ENCODE peak calls at places on chromosomes 2 and 18, in six cellular contexts. T, E, U, S, G and D are unnamed samples.

GRCh38 chr2:233819884-233820765 is 34.2 kb downstream of the HJURP start:
- DNase-seq in T (no peak), E (no peak), U (no peak), S (no peak), G (no peak), D (no peak)

GRCh38 chr18:38576349-38576748 is 1010.8 kb upstream of the CELF4 start:
- DNase-seq in T (no peak), E (no peak), U (no peak), S (no peak), G (no peak), D (no peak)

GRCh38 chr2:105544591-105545377 is 145.9 kb upstream of the FHL2 start:
- DNase-seq in T (no peak), E (no peak), U (no peak), S (no peak), G (no peak), D (no peak)

GRCh38 chr2:150624001-150624401 is 136.5 kb upstream of the RND3 start:
- DNase-seq in T (no peak), E (no peak), U (no peak), S (no peak), G (peak; percentile 19), D (no peak)

GRCh38 chr18:1392046-1392445 is 487.4 kb downstream of the ADCYAP1 start:
- DNase-seq in T (peak; percentile 5), E (no peak), U (no peak), S (no peak), G (no peak), D (no peak)

GRCh38 chr2:157698430-157698829 is 69.8 kb upstream of the ACVR1C start:
- DNase-seq in T (no peak), E (no peak), U (no peak), S (no peak), G (no peak), D (no peak)

GRCh38 chr2:86661333-86661732 is 37.7 kb upstream of the RNF103 start:
- DNase-seq in T (no peak), E (no peak), U (no peak), S (peak; percentile 58), G (no peak), D (no peak)

GRCh38 chr2:206736935-206737334 is 18.7 kb upstream of the DYTN start:
- DNase-seq in T (no peak), E (no peak), U (no peak), S (no peak), G (no peak), D (no peak)

GRCh38 chr2:227106845-227107759 is 56.9 kb downstream of the COL4A4 start:
- DNase-seq in T (peak; percentile 73), E (no peak), U (peak; percentile 34), S (peak; percentile 54), G (no peak), D (no peak)

GRCh38 chr2:237290249-237290648 is 123.7 kb downstream of the COL6A3 start:
- DNase-seq in T (no peak), E (no peak), U (no peak), S (no peak), G (no peak), D (no peak)

GRCh38 chr2:128198666-128199065 is 107.7 kb downstream of the UGGT1 start:
- DNase-seq in T (no peak), E (no peak), U (no peak), S (no peak), G (no peak), D (no peak)

GRCh38 chr18:5628512-5629255 is 84.9 kb upstream of the EPB41L3 start:
- DNase-seq in T (no peak), E (peak; percentile 28), U (no peak), S (no peak), G (no peak), D (peak; percentile 25)

GRCh38 chr2:20012282-20013060 is at the start of gene MATN3:
- DNase-seq in T (peak; percentile 68), E (no peak), U (no peak), S (peak; percentile 20), G (no peak), D (peak; percentile 25)

GRCh38 chr2:26852405-26853348 is 4.7 kb downstream of the DPYSL5 start:
- DNase-seq in T (no peak), E (no peak), U (no peak), S (no peak), G (no peak), D (no peak)

GRCh38 chr2:56474412-56475158 is 290.8 kb downstream of the CCDC85A start:
- DNase-seq in T (no peak), E (no peak), U (no peak), S (no peak), G (no peak), D (no peak)

GRCh38 chr2:201450910-201451329 is 338 bp downstream of the TRAK2 start:
- DNase-seq in T (no peak), E (no peak), U (no peak), S (no peak), G (no peak), D (no peak)

GRCh38 chr2:240306185-240306584 is 129.3 kb upstream of the GPC1 start:
- DNase-seq in T (no peak), E (no peak), U (no peak), S (no peak), G (no peak), D (no peak)

GRCh38 chr2:127064642-127065250 is 42.2 kb downstream of the BIN1 start:
- DNase-seq in T (peak; percentile 83), E (peak; percentile 86), U (peak; percentile 43), S (peak; percentile 95), G (no peak), D (peak; percentile 84)
- TF ChIP-seq POLR2A in T (peak; percentile 49), E (no peak), U (no peak), S (peak; percentile 82), G (peak; percentile 62), D (peak; percentile 29)

GRCh38 chr2:238601433-238602222 is 174.9 kb downstream of the ASB1 start:
- DNase-seq in T (no peak), E (no peak), U (no peak), S (no peak), G (no peak), D (no peak)
- TF ChIP-seq POLR2AphosphoS5 in T (no peak), E (no peak), U (no peak), S (no peak), G (no peak), D (no peak)

GRCh38 chr2:235944591-235944990 is 223.6 kb downstream of the GBX2 start:
- DNase-seq in T (no peak), E (no peak), U (no peak), S (no peak), G (no peak), D (no peak)
- TF ChIP-seq TAF1 in T (no peak), E (no peak), U (no peak), S (no peak), G (no peak), D (no peak)

GRCh38 chr2:61149074-61149473 is 12.9 kb upstream of the C2orf74 start:
- DNase-seq in T (no peak), E (no peak), U (no peak), S (no peak), G (no peak), D (no peak)

GRCh38 chr2:61141151-61141550 is 20.8 kb upstream of the C2orf74 start:
- DNase-seq in T (no peak), E (no peak), U (no peak), S (no peak), G (no peak), D (no peak)

GRCh38 chr2:61145990-61146389 is 16.0 kb upstream of the C2orf74 start:
- DNase-seq in T (no peak), E (no peak), U (no peak), S (no peak), G (no peak), D (no peak)

GRCh38 chr2:61138859-61139258 is 23.1 kb upstream of the C2orf74 start:
- DNase-seq in T (no peak), E (no peak), U (no peak), S (no peak), G (no peak), D (no peak)

DNA sequence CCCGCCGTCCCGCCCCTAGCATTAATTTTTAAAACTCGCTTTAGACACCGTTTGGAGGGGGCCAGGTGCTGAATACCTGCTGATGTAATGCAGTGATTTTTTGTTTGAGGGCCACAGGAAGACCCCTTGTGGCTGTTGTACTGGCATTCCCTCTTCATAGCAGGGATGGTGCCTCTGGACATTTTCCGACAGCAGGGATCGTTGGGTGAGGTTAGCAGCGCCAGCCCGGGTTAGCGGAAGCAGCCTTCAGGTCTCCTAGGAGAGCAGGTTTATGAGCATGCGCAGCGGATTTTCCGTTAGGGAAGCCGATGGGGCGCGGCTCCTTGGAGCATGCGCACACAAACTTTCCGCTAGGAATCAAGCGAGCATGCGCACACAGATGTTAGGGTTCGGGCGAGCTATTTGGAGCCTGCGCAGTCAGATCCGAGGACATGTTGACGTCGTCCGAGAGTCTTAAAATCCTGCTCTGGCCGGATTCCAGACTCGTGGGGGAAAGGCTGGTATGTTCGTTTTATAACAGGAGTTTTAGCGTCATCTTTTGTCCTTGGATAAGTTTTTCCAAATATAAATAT is 17.2 kb upstream of the C2orf74 start:
- DNase-seq in T (peak; percentile 99), E (peak; percentile 84), U (peak; percentile 83), S (no peak), G (peak; percentile 99), D (peak; percentile 85)
- TF ChIP-seq POLR2A in T (peak; percentile 86), E (peak; percentile 72), U (no peak), S (no peak), G (peak; percentile 85), D (peak; percentile 80)

GRCh38 chr2:96960956-96961350 is 25.4 kb downstream of the FAM178B start:
- DNase-seq in T (no peak), E (no peak), U (no peak), S (no peak), G (no peak), D (no peak)

GRCh38 chr2:96959406-96960110 is 26.8 kb downstream of the FAM178B start:
- DNase-seq in T (no peak), E (no peak), U (no peak), S (no peak), G (no peak), D (no peak)

GRCh38 chr2:96962567-96963203 is 23.7 kb downstream of the FAM178B start:
- DNase-seq in T (no peak), E (no peak), U (no peak), S (no peak), G (no peak), D (no peak)

GRCh38 chr2:96961551-96961950 is 24.8 kb downstream of the FAM178B start:
- DNase-seq in T (no peak), E (no peak), U (no peak), S (no peak), G (no peak), D (no peak)

DNA sequence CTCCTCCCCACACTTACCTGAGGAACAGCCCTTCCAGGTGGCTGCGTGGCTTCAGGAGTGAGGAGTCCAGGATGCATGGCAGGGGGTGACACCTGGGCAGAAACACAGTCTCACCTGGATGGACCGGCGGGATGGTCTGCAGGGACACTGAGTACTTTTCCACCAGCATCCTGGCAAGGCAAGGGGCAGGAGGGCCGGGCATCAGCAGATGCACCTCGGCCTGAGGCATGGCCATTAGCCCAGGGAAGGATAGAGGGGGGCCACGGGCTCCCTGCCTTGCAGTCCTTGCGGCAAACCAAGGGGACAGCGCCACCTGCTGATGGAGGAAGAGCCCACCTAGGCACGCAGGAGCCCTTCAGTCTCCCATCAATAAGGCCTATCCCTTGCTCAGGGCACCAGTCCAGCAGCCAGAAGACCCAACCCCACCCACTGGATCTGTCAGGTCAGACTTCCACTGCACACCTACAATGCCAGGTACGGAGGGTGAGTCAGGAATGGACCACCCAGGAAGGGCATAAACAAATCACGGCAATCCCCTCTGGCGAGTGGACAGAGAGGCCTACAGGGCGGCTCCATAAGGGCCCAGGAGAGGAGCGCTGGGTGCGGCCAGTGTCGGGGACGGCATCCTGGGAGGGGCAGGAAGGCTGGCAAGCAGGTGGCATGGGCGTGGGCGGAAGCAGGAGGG is 26.0 kb downstream of the FAM178B start:
- DNase-seq in T (peak; percentile 76), E (peak; percentile 79), U (peak; percentile 82), S (peak; percentile 90), G (no peak), D (peak; percentile 78)
- TF ChIP-seq POLR2AphosphoS5 in T (no peak), E (no peak), U (no peak), S (no peak), G (no peak), D (no peak)

GRCh38 chr18:63895190-63895589 is 7.7 kb downstream of the SERPINB2 start:
- DNase-seq in T (no peak), E (no peak), U (no peak), S (no peak), G (no peak), D (no peak)
- TF ChIP-seq TAF1 in T (no peak), E (no peak), U (no peak), S (no peak), G (no peak), D (no peak)